ENCODE peak calls at places on chromosome 21, in eight cellular contexts. O is foreskin fibroblast; Q is uterus; R is CD8-positive, alpha-beta T cell; G is brain microvascular endothelial cell; H is cardiac muscle cell; E is epithelial cell of proximal tubule; C is fibroblast of mammary gland. V is an unnamed sample.

GRCh38 chr21:29800051-29800450 is 139.7 kb downstream of the GRIK1 start:
- DNase-seq in H (no peak), G (no peak), Q (no peak), O (no peak), E (no peak), C (no peak), R (no peak), V (no peak)

GRCh38 chr21:29904359-29905282 is 35.2 kb downstream of the GRIK1 start:
- DNase-seq in G (peak), C (peak), R (no peak), H (no peak), Q (no peak), E (no peak), O (peak), V (no peak)

GRCh38 chr21:40689816-40690215 is 157.1 kb downstream of the DSCAM start:
- DNase-seq in E (no peak), G (no peak), R (no peak), H (no peak), Q (no peak), O (no peak), C (no peak), V (no peak)

GRCh38 chr21:46022551-46023107 is 41.1 kb downstream of the COL6A1 start:
- DNase-seq in O (peak), C (peak), G (no peak), R (no peak), H (no peak), Q (peak), E (no peak), V (no peak)

GRCh38 chr21:17613242-17613676 is 558 bp upstream of the BTG3 start:
- DNase-seq in C (peak), Q (peak), O (peak), E (no peak), G (no peak), R (peak), H (no peak), V (no peak)

GRCh38 chr21:37358392-37358791 is 8.2 kb upstream of the DYRK1A start:
- DNase-seq in C (peak), Q (peak), R (no peak), G (no peak), O (peak), E (no peak), H (no peak), V (no peak)

GRCh38 chr21:46252840-46253239 is 24.3 kb upstream of the LSS start:
- DNase-seq in Q (no peak), O (no peak), G (no peak), R (no peak), H (no peak), E (no peak), C (no peak), V (no peak)

GRCh38 chr21:46424062-46424591 is 34.6 kb upstream of the DIP2A start:
- DNase-seq in R (no peak), Q (no peak), E (no peak), H (no peak), G (no peak), C (no peak), O (no peak), V (no peak)

GRCh38 chr21:42115136-42115683 is 44.1 kb downstream of the UMODL1 start:
- DNase-seq in E (no peak), R (no peak), Q (no peak), G (no peak), O (no peak), H (no peak), C (no peak), V (no peak)

GRCh38 chr21:26964379-26964778 is 2.5 kb downstream of the ADAMTS5 start:
- DNase-seq in E (no peak), H (no peak), O (peak), G (no peak), Q (peak), C (peak), R (no peak), V (no peak)

GRCh38 chr21:46202592-46203202 is 18.4 kb upstream of the SPATC1L start:
- DNase-seq in E (no peak), G (no peak), Q (no peak), O (no peak), H (no peak), C (no peak), R (no peak), V (no peak)

GRCh38 chr21:41873005-41873404 is 6.1 kb downstream of the PRDM15 start:
- DNase-seq in G (no peak), R (no peak), E (no peak), H (no peak), C (no peak), Q (no peak), O (no peak), V (no peak)

GRCh38 chr21:42039470-42039901 is 29.3 kb upstream of the ZBTB21 start:
- DNase-seq in Q (peak), H (no peak), R (no peak), C (peak), G (peak), O (peak), E (peak), V (peak)

GRCh38 chr21:41730399-41730798 is 36.5 kb downstream of the RIPK4 start:
- DNase-seq in C (no peak), O (no peak), G (no peak), R (no peak), Q (no peak), H (no peak), E (no peak), V (no peak)

GRCh38 chr21:42118121-42118795 is 47.1 kb downstream of the UMODL1 start:
- DNase-seq in E (no peak), H (no peak), C (no peak), R (no peak), Q (no peak), G (no peak), O (no peak), V (no peak)

GRCh38 chr21:45848352-45848751 is 133.2 kb upstream of the COL6A1 start:
- DNase-seq in C (no peak), Q (no peak), G (no peak), H (no peak), R (no peak), O (no peak), E (no peak), V (no peak)

GRCh38 chr21:37155216-37155615 is 82.2 kb downstream of the TTC3 start:
- DNase-seq in R (no peak), G (no peak), Q (no peak), C (no peak), H (no peak), O (peak), E (no peak), V (peak)

GRCh38 chr21:39523930-39524329 is 72.2 kb downstream of the SH3BGR start:
- DNase-seq in R (no peak), C (no peak), E (no peak), Q (no peak), H (no peak), O (no peak), G (no peak), V (no peak)

GRCh38 chr21:37463083-37463780 is 96.7 kb downstream of the DYRK1A start:
- DNase-seq in O (peak), H (no peak), Q (no peak), G (peak), E (no peak), R (no peak), C (peak), V (no peak)

GRCh38 chr21:46368533-46369285 is 44.8 kb downstream of the PCNT start:
- DNase-seq in R (no peak), G (no peak), Q (no peak), C (no peak), O (no peak), H (no peak), E (no peak), V (no peak)

GRCh38 chr21:29075706-29076447 is 2.4 kb upstream of the CCT8 start:
- DNase-seq in O (no peak), H (no peak), E (no peak), G (no peak), C (peak), R (no peak), Q (no peak), V (no peak)

GRCh38 chr21:25528511-25528910 is 78.8 kb downstream of the MRPL39 start:
- DNase-seq in R (no peak), G (no peak), H (no peak), Q (no peak), O (no peak), E (peak), C (no peak), V (no peak)

GRCh38 chr21:39660191-39660590 is 47.5 kb downstream of the B3GALT5 start:
- DNase-seq in O (peak), E (no peak), Q (peak), G (peak), R (no peak), H (no peak), C (peak), V (peak)

GRCh38 chr21:36004441-36004840 is 55.9 kb downstream of the SETD4 start:
- DNase-seq in G (no peak), C (peak), O (peak), E (no peak), Q (peak), H (no peak), R (no peak), V (peak)

GRCh38 chr21:40146201-40146890 is 279.1 kb downstream of the PCP4 start:
- DNase-seq in H (no peak), O (no peak), Q (no peak), E (no peak), C (peak), G (no peak), R (no peak), V (no peak)

GRCh38 chr21:17428980-17429379 is 83.9 kb upstream of the CXADR start:
- DNase-seq in E (no peak), G (no peak), O (no peak), Q (no peak), R (no peak), H (no peak), C (no peak), V (no peak)

GRCh38 chr21:26800455-26801454 is 44.5 kb downstream of the ADAMTS1 start:
- DNase-seq in G (peak), H (no peak), R (no peak), E (no peak), C (peak), O (peak), Q (peak), V (no peak)

DNA sequence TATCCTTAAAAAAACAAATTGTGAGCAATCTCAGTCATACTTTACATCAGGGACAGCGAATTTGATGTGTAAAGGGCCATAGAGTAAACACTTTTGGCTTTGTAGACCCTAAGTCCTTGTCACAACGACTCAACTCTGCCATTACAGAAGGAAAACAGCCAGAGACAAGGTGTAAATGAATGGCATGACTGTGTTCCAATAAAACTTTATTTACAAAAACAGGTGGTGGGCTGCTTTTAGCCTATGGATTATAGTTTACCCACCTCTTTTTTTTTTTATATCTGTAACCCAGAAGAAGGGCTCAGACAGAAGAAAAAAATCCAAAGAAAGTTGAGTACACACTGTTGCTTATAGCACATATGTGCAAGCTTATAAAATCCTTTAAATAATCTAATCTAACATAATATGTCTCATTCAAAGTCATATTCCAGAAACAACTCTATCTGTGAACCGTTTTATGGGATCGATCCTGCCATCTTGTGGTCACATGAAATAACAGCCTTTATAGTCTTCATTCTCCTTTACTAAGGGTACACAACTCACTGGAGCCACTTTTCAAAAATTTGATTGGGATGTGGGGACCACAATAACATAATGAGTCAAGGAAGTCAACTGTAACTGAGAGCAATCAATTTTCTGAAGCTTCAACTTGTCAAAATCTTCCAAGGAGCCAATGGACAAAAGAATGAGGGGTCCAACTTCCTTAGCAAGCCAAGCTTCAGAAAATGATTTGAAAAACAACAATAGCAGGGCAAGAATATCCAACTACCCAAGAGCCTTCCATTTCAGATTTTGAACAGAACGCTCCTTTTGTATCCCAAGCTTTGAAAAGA is 142.2 kb upstream of the KRTAP19-8 start:
- DNase-seq in E (no peak), C (peak), G (peak), R (no peak), Q (no peak), H (peak), O (peak), V (no peak)
- TF ChIP-seq CTCF in E (peak), C (peak), G (peak), R (peak), Q (peak), H (peak), O (peak), V (peak)

GRCh38 chr21:38498057-38498833 is at the start of gene ERG:
- DNase-seq in R (no peak), O (no peak), C (no peak), Q (no peak), G (no peak), E (no peak), H (no peak), V (no peak)
- H3K4me3 ChIP-seq in R (no peak), O (no peak), C (no peak), Q (no peak), G (no peak), E (no peak), H (no peak), V (no peak)

GRCh38 chr21:33308586-33309490 is 15.9 kb upstream of the IFNAR1 start:
- DNase-seq in R (no peak), H (no peak), C (peak), G (no peak), Q (no peak), O (peak), E (no peak), V (no peak)
- TF ChIP-seq CTCF in R (no peak), H (peak), C (no peak), G (no peak), Q (no peak), O (no peak), E (no peak), V (no peak)

GRCh38 chr21:43332872-43333300 is 94.0 kb downstream of the SIK1 start:
- DNase-seq in Q (no peak), O (no peak), G (no peak), E (no peak), H (no peak), R (no peak), C (peak), V (no peak)
- H3K4me3 ChIP-seq in Q (peak), O (peak), G (peak), E (no peak), H (no peak), R (no peak), C (no peak), V (peak)

DNA sequence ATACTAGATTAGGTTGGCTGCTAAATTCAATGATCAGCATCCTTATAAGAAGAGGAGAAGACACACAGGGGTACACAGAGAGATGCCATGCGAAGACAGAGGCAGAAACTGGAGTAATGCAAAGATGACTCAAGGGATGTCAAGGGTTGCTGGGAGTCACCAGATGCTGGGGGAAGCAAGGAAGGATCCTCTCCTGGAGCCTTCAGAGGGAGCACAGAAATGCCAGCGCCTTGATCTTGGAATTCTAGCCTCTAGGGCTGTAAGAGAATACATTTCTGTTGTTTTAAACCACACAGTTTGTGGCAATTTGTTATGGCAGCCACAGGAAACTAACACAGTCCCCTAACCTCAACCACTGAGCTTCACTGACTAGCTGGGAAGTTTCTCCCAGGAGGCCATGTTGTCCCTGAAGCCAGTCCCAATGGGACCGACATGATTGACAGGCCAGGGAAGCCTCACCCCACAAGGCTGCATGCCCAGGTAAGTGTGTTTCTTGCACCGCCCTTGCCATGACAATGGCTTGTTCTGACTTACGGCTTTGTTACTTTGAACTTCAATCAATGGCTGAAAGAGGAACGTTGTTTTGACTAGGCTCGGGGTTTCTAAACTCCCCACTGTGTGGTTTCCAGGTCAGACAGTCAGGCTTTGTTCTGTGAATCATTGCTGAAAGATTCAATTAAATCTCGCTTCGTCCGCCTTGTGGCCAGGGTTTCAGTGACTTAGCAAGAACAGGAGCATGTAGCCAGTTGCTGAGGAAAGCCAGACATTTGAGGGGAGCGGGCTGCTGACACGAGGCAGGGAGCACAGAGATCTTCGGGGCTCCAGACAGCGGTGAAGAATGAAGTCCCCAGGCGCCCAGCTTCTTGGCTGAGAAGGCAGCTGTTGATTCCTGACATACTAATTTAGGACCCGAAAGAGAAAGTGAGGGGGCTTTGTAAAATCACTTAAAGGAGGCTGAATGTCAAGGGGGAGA is 62.3 kb downstream of the RUNX1 start:
- DNase-seq in E (no peak), R (peak), H (no peak), Q (no peak), C (peak), G (peak), O (peak), V (peak)
- TF ChIP-seq CTCF in E (no peak), R (no peak), H (peak), Q (no peak), C (peak), G (peak), O (no peak), V (peak)

DNA sequence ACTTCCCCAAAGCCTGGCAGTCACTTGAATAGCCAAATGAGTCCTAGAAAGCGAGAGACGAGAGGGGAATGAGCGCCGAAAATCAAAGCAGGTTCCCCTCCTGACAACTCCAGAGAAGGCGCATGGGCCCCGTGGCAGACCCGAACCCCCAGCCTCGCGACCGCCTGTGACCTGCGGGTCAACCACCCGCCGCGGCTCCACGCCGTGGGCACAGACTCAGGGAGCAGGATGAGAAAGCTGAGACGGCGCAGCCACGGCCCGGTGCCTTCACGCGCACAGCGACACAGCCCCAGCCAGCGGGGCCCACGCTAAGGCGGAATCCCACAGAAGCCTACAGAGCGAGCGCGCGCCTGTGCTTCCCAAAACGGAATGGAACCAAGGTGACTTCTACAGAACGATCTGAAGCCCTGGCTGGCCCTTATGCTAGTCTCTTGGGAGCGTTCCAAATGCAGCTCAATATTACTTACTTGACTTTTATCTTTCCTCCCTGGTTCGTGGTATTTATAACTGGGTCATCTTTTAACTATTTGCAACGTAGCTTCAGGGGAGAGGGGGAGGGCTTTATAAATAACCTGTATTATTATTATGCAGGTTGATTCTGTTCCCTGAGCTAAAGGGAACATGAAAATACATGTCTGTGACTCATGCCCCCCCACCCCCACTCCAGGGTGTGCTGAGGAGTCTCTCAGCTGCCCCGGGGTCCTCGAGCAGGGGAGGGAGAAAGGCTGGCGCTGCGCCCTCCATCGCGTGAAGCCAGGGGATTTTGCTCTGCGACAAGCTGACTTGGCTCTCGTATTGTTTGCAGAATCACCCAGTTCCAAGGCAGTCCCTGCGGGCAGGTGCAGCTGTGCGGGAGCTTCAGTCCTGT is 1.7 kb downstream of the TSPEAR start:
- DNase-seq in H (peak), O (no peak), Q (no peak), G (no peak), E (no peak), C (no peak), R (no peak), V (no peak)
- H3K4me3 ChIP-seq in H (peak), O (no peak), Q (no peak), G (no peak), E (no peak), C (no peak), R (peak), V (no peak)

V was measured in AG09309.